ENCODE peak calls at places on chromosomes 11 and 22, in six cellular contexts. M is PC-3, N is DND-41, T is retina, I is B cell, O is IMR-90. U is an unnamed sample.

GRCh38 chr11:111735262-111736116 is 30.7 kb downstream of the PPP2R1B start:
- DNase-seq in M (peak), N (no peak), T (peak), I (no peak), O (peak), U (peak)

GRCh38 chr11:107054391-107054790 is 36.1 kb upstream of the GUCY1A2 start:
- DNase-seq in M (no peak), N (no peak), T (no peak), I (no peak), O (no peak), U (no peak)

GRCh38 chr11:66013762-66014100 is 1.9 kb downstream of the CST6 start:
- DNase-seq in M (no peak), N (no peak), T (no peak), I (no peak), O (no peak), U (no peak)

GRCh38 chr11:47220401-47220821 is 5.6 kb downstream of the DDB2 start:
- DNase-seq in M (peak), N (no peak), T (no peak), I (no peak), O (peak), U (peak)

GRCh38 chr22:33274214-33274828 is 216.1 kb upstream of the SYN3 start:
- DNase-seq in M (no peak), N (peak), T (peak), I (peak), O (no peak), U (peak)

GRCh38 chr11:62151737-62152102 is 27.9 kb downstream of the INCENP start:
- DNase-seq in M (no peak), N (no peak), T (no peak), I (no peak), O (no peak), U (no peak)

GRCh38 chr11:48019230-48019584 is 38.8 kb downstream of the PTPRJ start:
- DNase-seq in M (no peak), N (no peak), T (no peak), I (no peak), O (no peak), U (no peak)

GRCh38 chr22:44357962-44358553 is 45.3 kb upstream of the SHISAL1 start:
- DNase-seq in M (no peak), N (no peak), T (peak), I (no peak), O (peak), U (peak)

GRCh38 chr11:13784848-13785247 is 116.4 kb downstream of the FAR1 start:
- DNase-seq in M (no peak), N (no peak), T (no peak), I (no peak), O (no peak), U (no peak)

GRCh38 chr11:12691473-12691872 is 17.3 kb downstream of the TEAD1 start:
- DNase-seq in M (no peak), N (no peak), T (no peak), I (no peak), O (peak), U (no peak)

GRCh38 chr11:1349074-1349931 is 39.9 kb upstream of the TOLLIP start:
- DNase-seq in M (no peak), N (no peak), T (peak), I (no peak), O (no peak), U (no peak)

GRCh38 chr22:36981247-36981775 is 37.9 kb downstream of the TST start:
- DNase-seq in M (no peak), N (no peak), T (no peak), I (no peak), O (no peak), U (no peak)

GRCh38 chr22:37609240-37610152 is 862 bp downstream of the GGA1 start:
- DNase-seq in M (peak), N (peak), T (no peak), I (no peak), O (no peak), U (peak)

GRCh38 chr11:72573380-72573949 is 100.8 kb downstream of the PDE2A start:
- DNase-seq in M (peak), N (peak), T (peak), I (no peak), O (peak), U (peak)

GRCh38 chr11:72091292-72091691 is 10.6 kb downstream of the LRRC51 start:
- DNase-seq in M (peak), N (peak), T (peak), I (peak), O (peak), U (peak)

GRCh38 chr11:48107188-48107704 is 109.4 kb upstream of the OR4B1 start:
- DNase-seq in M (peak), N (no peak), T (no peak), I (peak), O (peak), U (peak)

U was measured in kidney tubule cell.